ENCODE peak calls at places on chromosomes 11 and 22, in seven cellular contexts. One of them, this sample, is unnamed.

GRCh38 chr22:17536269-17536668 is 27.0 kb upstream of the SLC25A18 start:
- DNase-seq in IMR-90: no peak
- DNase-seq in mesendoderm: no peak
- DNase-seq in neuronal stem cell: no peak
- DNase-seq in mesenchymal stem cell: no peak
- DNase-seq in H1: no peak
- DNase-seq in trophoblast cell: no peak
- DNase-seq in this sample: no peak

GRCh38 chr11:96038046-96038445 is 114.1 kb upstream of the MTMR2 start:
- DNase-seq in IMR-90: no peak
- DNase-seq in mesendoderm: no peak
- DNase-seq in neuronal stem cell: no peak
- DNase-seq in mesenchymal stem cell: peak; percentile 70
- DNase-seq in H1: no peak
- DNase-seq in trophoblast cell: peak; percentile 41
- DNase-seq in this sample: no peak

GRCh38 chr11:106091480-106092123 is 14.1 kb downstream of the AASDHPPT start:
- DNase-seq in IMR-90: peak; percentile 88
- DNase-seq in mesendoderm: no peak
- DNase-seq in neuronal stem cell: no peak
- DNase-seq in mesenchymal stem cell: peak; percentile 84
- DNase-seq in H1: no peak
- DNase-seq in trophoblast cell: no peak
- DNase-seq in this sample: no peak

GRCh38 chr11:64146036-64146943 is 19.6 kb downstream of the MACROD1 start:
- DNase-seq in IMR-90: peak; percentile 37
- DNase-seq in mesendoderm: peak; percentile 73
- DNase-seq in neuronal stem cell: no peak
- DNase-seq in mesenchymal stem cell: peak; percentile 49
- DNase-seq in H1: peak; percentile 69
- DNase-seq in trophoblast cell: no peak
- DNase-seq in this sample: peak; percentile 82

GRCh38 chr11:41895106-41895505 is 435.7 kb upstream of the LRRC4C start:
- DNase-seq in IMR-90: no peak
- DNase-seq in mesendoderm: no peak
- DNase-seq in neuronal stem cell: no peak
- DNase-seq in mesenchymal stem cell: no peak
- DNase-seq in H1: no peak
- DNase-seq in trophoblast cell: no peak
- DNase-seq in this sample: no peak

GRCh38 chr11:61369372-61370348 is 7.5 kb downstream of the TMEM138 start:
- DNase-seq in IMR-90: peak; percentile 99
- DNase-seq in mesendoderm: no peak
- DNase-seq in neuronal stem cell: no peak
- DNase-seq in mesenchymal stem cell: peak; percentile 63
- DNase-seq in H1: no peak
- DNase-seq in trophoblast cell: no peak
- DNase-seq in this sample: no peak

GRCh38 chr22:41512421-41513194 is 31.7 kb downstream of the POLR3H start:
- DNase-seq in IMR-90: peak; percentile 70
- DNase-seq in mesendoderm: peak; percentile 95
- DNase-seq in neuronal stem cell: peak; percentile 57
- DNase-seq in mesenchymal stem cell: peak; percentile 72
- DNase-seq in H1: no peak
- DNase-seq in trophoblast cell: no peak
- DNase-seq in this sample: peak; percentile 93

GRCh38 chr11:12167098-12167999 is 57.0 kb downstream of the MICAL2 start:
- DNase-seq in IMR-90: peak; percentile 97
- DNase-seq in mesendoderm: peak; percentile 70
- DNase-seq in neuronal stem cell: no peak
- DNase-seq in mesenchymal stem cell: peak; percentile 94
- DNase-seq in H1: no peak
- DNase-seq in trophoblast cell: peak; percentile 93
- DNase-seq in this sample: no peak

GRCh38 chr22:43992331-43992821 is 31.7 kb upstream of the PARVB start:
- DNase-seq in IMR-90: peak; percentile 78
- DNase-seq in mesendoderm: no peak
- DNase-seq in neuronal stem cell: no peak
- DNase-seq in mesenchymal stem cell: no peak
- DNase-seq in H1: no peak
- DNase-seq in trophoblast cell: no peak
- DNase-seq in this sample: no peak

GRCh38 chr22:30314918-30315317 is 11.8 kb downstream of the TBC1D10A start:
- DNase-seq in IMR-90: peak; percentile 67
- DNase-seq in mesendoderm: peak; percentile 31
- DNase-seq in neuronal stem cell: no peak
- DNase-seq in mesenchymal stem cell: peak; percentile 68
- DNase-seq in H1: no peak
- DNase-seq in trophoblast cell: peak; percentile 76
- DNase-seq in this sample: no peak

GRCh38 chr11:16505481-16505880 is 149.1 kb upstream of the SOX6 start:
- DNase-seq in IMR-90: no peak
- DNase-seq in mesendoderm: no peak
- DNase-seq in neuronal stem cell: no peak
- DNase-seq in mesenchymal stem cell: no peak
- DNase-seq in H1: no peak
- DNase-seq in trophoblast cell: no peak
- DNase-seq in this sample: peak; percentile 52

GRCh38 chr11:71301046-71301857 is 48.9 kb upstream of the SHANK2 start:
- DNase-seq in IMR-90: no peak
- DNase-seq in mesendoderm: no peak
- DNase-seq in neuronal stem cell: no peak
- DNase-seq in mesenchymal stem cell: no peak
- DNase-seq in H1: no peak
- DNase-seq in trophoblast cell: no peak
- DNase-seq in this sample: peak; percentile 26

GRCh38 chr11:64231536-64231935 is 1.2 kb downstream of the DNAJC4 start:
- DNase-seq in IMR-90: no peak
- DNase-seq in mesendoderm: no peak
- DNase-seq in neuronal stem cell: no peak
- DNase-seq in mesenchymal stem cell: no peak
- DNase-seq in H1: no peak
- DNase-seq in trophoblast cell: no peak
- DNase-seq in this sample: no peak

GRCh38 chr11:42249401-42249800 is 789.9 kb upstream of the LRRC4C start:
- DNase-seq in IMR-90: no peak
- DNase-seq in mesendoderm: no peak
- DNase-seq in neuronal stem cell: no peak
- DNase-seq in mesenchymal stem cell: no peak
- DNase-seq in H1: no peak
- DNase-seq in trophoblast cell: no peak
- DNase-seq in this sample: no peak

GRCh38 chr11:33492569-33492968 is 208.1 kb downstream of the C11orf91 start:
- DNase-seq in IMR-90: no peak
- DNase-seq in mesendoderm: no peak
- DNase-seq in neuronal stem cell: no peak
- DNase-seq in mesenchymal stem cell: no peak
- DNase-seq in H1: no peak
- DNase-seq in trophoblast cell: no peak
- DNase-seq in this sample: no peak

GRCh38 chr11:33488971-33489370 is 211.7 kb downstream of the C11orf91 start:
- DNase-seq in IMR-90: no peak
- DNase-seq in mesendoderm: no peak
- DNase-seq in neuronal stem cell: no peak
- DNase-seq in mesenchymal stem cell: no peak
- DNase-seq in H1: no peak
- DNase-seq in trophoblast cell: peak; percentile 95
- DNase-seq in this sample: no peak

GRCh38 chr11:33490842-33491370 is 209.7 kb downstream of the C11orf91 start:
- DNase-seq in IMR-90: no peak
- DNase-seq in mesendoderm: no peak
- DNase-seq in neuronal stem cell: no peak
- DNase-seq in mesenchymal stem cell: no peak
- DNase-seq in H1: no peak
- DNase-seq in trophoblast cell: peak; percentile 60
- DNase-seq in this sample: no peak
- H2BK120ac ChIP-seq in IMR-90: no peak overlapping the region
- H2BK120ac ChIP-seq in mesendoderm: no peak overlapping the region
- H2BK120ac ChIP-seq in neuronal stem cell: no peak overlapping the region
- H2BK120ac ChIP-seq in mesenchymal stem cell: no peak overlapping the region
- H2BK120ac ChIP-seq in H1: no peak overlapping the region
- H2BK120ac ChIP-seq in trophoblast cell: no peak overlapping the region
- H2BK120ac ChIP-seq in this sample: no peak overlapping the region

GRCh38 chr22:21714059-21714770 is 21.4 kb downstream of the YPEL1 start:
- DNase-seq in IMR-90: no peak
- DNase-seq in mesendoderm: no peak
- DNase-seq in neuronal stem cell: no peak
- DNase-seq in mesenchymal stem cell: no peak
- DNase-seq in H1: no peak
- DNase-seq in trophoblast cell: no peak
- DNase-seq in this sample: no peak

GRCh38 chr22:21714784-21715183 is 20.8 kb downstream of the YPEL1 start:
- DNase-seq in IMR-90: peak; percentile 27
- DNase-seq in mesendoderm: no peak
- DNase-seq in neuronal stem cell: no peak
- DNase-seq in mesenchymal stem cell: no peak
- DNase-seq in H1: no peak
- DNase-seq in trophoblast cell: peak; percentile 20
- DNase-seq in this sample: no peak

GRCh38 chr22:21711851-21712250 is 23.7 kb downstream of the YPEL1 start:
- DNase-seq in IMR-90: no peak
- DNase-seq in mesendoderm: no peak
- DNase-seq in neuronal stem cell: no peak
- DNase-seq in mesenchymal stem cell: no peak
- DNase-seq in H1: no peak
- DNase-seq in trophoblast cell: no peak
- DNase-seq in this sample: no peak

GRCh38 chr22:21712751-21713427 is 22.7 kb downstream of the YPEL1 start:
- DNase-seq in IMR-90: peak; percentile 78
- DNase-seq in mesendoderm: peak; percentile 89
- DNase-seq in neuronal stem cell: no peak
- DNase-seq in mesenchymal stem cell: peak; percentile 85
- DNase-seq in H1: no peak
- DNase-seq in trophoblast cell: peak; percentile 47
- DNase-seq in this sample: peak; percentile 59

GRCh38 chr22:21713428-21714058 is 22.1 kb downstream of the YPEL1 start:
- DNase-seq in IMR-90: no peak
- DNase-seq in mesendoderm: no peak
- DNase-seq in neuronal stem cell: no peak
- DNase-seq in mesenchymal stem cell: no peak
- DNase-seq in H1: no peak
- DNase-seq in trophoblast cell: no peak
- DNase-seq in this sample: no peak
- H2BK120ac ChIP-seq in IMR-90: peak overlapping the region; percentile 53
- H2BK120ac ChIP-seq in mesendoderm: no peak overlapping the region
- H2BK120ac ChIP-seq in neuronal stem cell: no peak overlapping the region
- H2BK120ac ChIP-seq in mesenchymal stem cell: no peak overlapping the region
- H2BK120ac ChIP-seq in H1: no peak overlapping the region
- H2BK120ac ChIP-seq in trophoblast cell: no peak overlapping the region
- H2BK120ac ChIP-seq in this sample: no peak overlapping the region

GRCh38 chr11:78231962-78232459 is 43.3 kb downstream of the USP35 start:
- DNase-seq in IMR-90: peak; percentile 83
- DNase-seq in mesendoderm: no peak
- DNase-seq in neuronal stem cell: no peak
- DNase-seq in mesenchymal stem cell: peak; percentile 58
- DNase-seq in H1: no peak
- DNase-seq in trophoblast cell: no peak
- DNase-seq in this sample: no peak
- H2BK120ac ChIP-seq in IMR-90: no peak overlapping the region
- H2BK120ac ChIP-seq in mesendoderm: no peak overlapping the region
- H2BK120ac ChIP-seq in neuronal stem cell: no peak overlapping the region
- H2BK120ac ChIP-seq in mesenchymal stem cell: no peak overlapping the region
- H2BK120ac ChIP-seq in H1: no peak overlapping the region
- H2BK120ac ChIP-seq in trophoblast cell: no peak overlapping the region
- H2BK120ac ChIP-seq in this sample: no peak overlapping the region

GRCh38 chr11:111937461-111937769 is 272 bp downstream of the DIXDC1 start:
- DNase-seq in IMR-90: no peak
- DNase-seq in mesendoderm: no peak
- DNase-seq in neuronal stem cell: no peak
- DNase-seq in mesenchymal stem cell: no peak
- DNase-seq in H1: no peak
- DNase-seq in trophoblast cell: no peak
- DNase-seq in this sample: no peak
- H2BK120ac ChIP-seq in IMR-90: peak overlapping the region; percentile 68
- H2BK120ac ChIP-seq in mesendoderm: no peak overlapping the region
- H2BK120ac ChIP-seq in neuronal stem cell: peak overlapping the region; percentile 69
- H2BK120ac ChIP-seq in mesenchymal stem cell: peak overlapping the region; percentile 71
- H2BK120ac ChIP-seq in H1: no peak overlapping the region
- H2BK120ac ChIP-seq in trophoblast cell: no peak overlapping the region
- H2BK120ac ChIP-seq in this sample: no peak overlapping the region

DNA sequence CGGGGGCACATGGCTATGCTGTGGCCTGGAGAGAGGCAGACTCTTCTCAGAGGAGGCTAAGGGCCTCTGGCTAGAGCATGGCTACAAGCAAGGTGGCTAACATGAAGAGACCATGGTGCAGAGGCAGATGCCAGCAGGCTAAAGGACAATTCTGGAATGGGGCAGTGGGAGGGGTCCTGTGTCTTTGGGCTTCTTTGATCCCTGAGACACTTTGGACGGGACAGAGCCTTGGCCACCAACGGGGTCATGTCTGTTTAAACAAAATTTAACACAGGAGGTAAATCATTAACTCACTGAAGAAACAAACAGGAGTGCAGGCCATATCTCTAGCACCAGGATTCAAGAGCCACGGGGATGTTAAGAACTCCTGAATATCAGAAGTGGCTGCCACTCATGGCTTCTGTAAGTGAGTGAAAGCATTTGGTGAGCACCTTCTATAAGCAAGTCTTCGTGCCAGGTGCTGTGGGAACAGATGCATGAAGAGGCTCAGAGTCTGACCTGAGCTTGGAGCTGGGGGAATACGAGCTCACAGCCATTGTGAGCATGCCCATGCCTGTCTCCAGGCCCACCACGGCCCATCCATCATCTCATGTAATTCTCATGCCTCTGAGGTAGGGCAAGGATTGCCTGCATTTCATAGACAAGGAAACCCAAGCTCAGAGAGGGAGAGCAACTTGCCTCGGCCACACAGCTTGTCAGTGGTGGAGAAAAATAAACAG is 18.3 kb upstream of the ZNRF3 start:
- DNase-seq in IMR-90: no peak
- DNase-seq in mesendoderm: no peak
- DNase-seq in neuronal stem cell: no peak
- DNase-seq in mesenchymal stem cell: no peak
- DNase-seq in H1: no peak
- DNase-seq in trophoblast cell: no peak
- DNase-seq in this sample: no peak
- H2BK120ac ChIP-seq in IMR-90: no peak overlapping the region
- H2BK120ac ChIP-seq in mesendoderm: no peak overlapping the region
- H2BK120ac ChIP-seq in neuronal stem cell: no peak overlapping the region
- H2BK120ac ChIP-seq in mesenchymal stem cell: no peak overlapping the region
- H2BK120ac ChIP-seq in H1: no peak overlapping the region
- H2BK120ac ChIP-seq in trophoblast cell: no peak overlapping the region
- H2BK120ac ChIP-seq in this sample: no peak overlapping the region

DNA sequence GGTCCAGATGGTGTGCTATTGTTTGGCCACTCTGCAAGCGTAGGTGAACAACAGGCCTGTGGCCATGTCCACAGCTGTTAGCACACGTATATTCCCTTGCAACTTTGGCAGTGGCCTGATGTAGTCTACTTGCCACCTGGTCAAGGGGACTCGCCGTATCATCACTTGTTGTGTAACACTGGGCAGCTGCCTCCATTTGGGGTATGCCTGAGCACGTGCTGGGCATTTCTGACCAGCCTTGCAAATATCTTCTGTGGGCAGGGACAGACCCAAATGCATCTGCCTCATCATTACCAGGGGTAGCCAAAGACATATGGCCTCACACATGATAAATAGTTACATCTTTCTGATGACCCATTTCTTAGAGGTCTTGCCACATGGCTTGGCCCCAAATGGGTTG is 434.2 kb downstream of the DYNC2H1 start:
- DNase-seq in IMR-90: no peak
- DNase-seq in mesendoderm: no peak
- DNase-seq in neuronal stem cell: no peak
- DNase-seq in mesenchymal stem cell: no peak
- DNase-seq in H1: no peak
- DNase-seq in trophoblast cell: no peak
- DNase-seq in this sample: no peak
- H2BK120ac ChIP-seq in IMR-90: no peak overlapping the region
- H2BK120ac ChIP-seq in mesendoderm: no peak overlapping the region
- H2BK120ac ChIP-seq in neuronal stem cell: no peak overlapping the region
- H2BK120ac ChIP-seq in mesenchymal stem cell: no peak overlapping the region
- H2BK120ac ChIP-seq in H1: no peak overlapping the region
- H2BK120ac ChIP-seq in trophoblast cell: no peak overlapping the region
- H2BK120ac ChIP-seq in this sample: no peak overlapping the region